ENCODE peak calls at places on chromosomes 1 and 21, in ten cellular contexts. V is left cardiac atrium; Q is globus pallidus; R is HS-5; K is ELR; F is stimulated activated CD4-positive, alpha-beta T cell treated with anti-CD3 and anti-CD28 coated beads, Interleukin-12 subunit alpha, Interleukin-12 subunit beta, amount 100 ng/mL, for 4 hours; C is Panc1; E is stimulated activated CD8-positive, alpha-beta memory T cell treated with anti-CD3 and anti-CD28 coated beads, Interleukin-2, amount 100 ng/mL, for 1 hour; T is HFFc6; B is EL. W is an unnamed sample.

GRCh38 chr1:61208815-61209214 is 126.5 kb downstream of the NFIA start:
- DNase-seq in V (no peak), Q (no peak), R (no peak), K (no peak), F (no peak), C (no peak), E (no peak), T (no peak), B (no peak), W (no peak)

GRCh38 chr1:246492611-246493245 is 14.4 kb downstream of the SMYD3 start:
- DNase-seq in V (peak), Q (peak), R (peak), K (peak), F (peak), C (peak), E (no peak), T (peak), B (peak), W (no peak)

GRCh38 chr1:205915354-205915990 is 27.8 kb downstream of the SLC26A9 start:
- DNase-seq in V (no peak), Q (no peak), R (no peak), K (no peak), F (no peak), C (no peak), E (no peak), T (no peak), B (no peak), W (no peak)

GRCh38 chr21:36164427-36164784 is 7.8 kb downstream of the DOP1B start:
- DNase-seq in V (no peak), Q (no peak), R (no peak), K (no peak), F (no peak), C (no peak), E (no peak), T (no peak), B (no peak), W (no peak)

GRCh38 chr1:30786264-30786991 is 28.9 kb upstream of the LAPTM5 start:
- DNase-seq in V (peak), Q (peak), R (no peak), K (no peak), F (no peak), C (no peak), E (no peak), T (no peak), B (no peak), W (no peak)

GRCh38 chr1:16915627-16915973 is 6.1 kb upstream of the CROCC start:
- DNase-seq in V (no peak), Q (peak), R (no peak), K (peak), F (no peak), C (no peak), E (no peak), T (no peak), B (no peak), W (no peak)

GRCh38 chr21:31201548-31201947 is 142.5 kb downstream of the TIAM1 start:
- DNase-seq in V (peak), Q (peak), R (peak), K (no peak), F (no peak), C (no peak), E (no peak), T (no peak), B (no peak), W (no peak)

GRCh38 chr1:92832537-92833160 is 809 bp downstream of the RPL5 start:
- DNase-seq in V (no peak), Q (no peak), R (no peak), K (no peak), F (no peak), C (no peak), E (no peak), T (no peak), B (no peak), W (no peak)

GRCh38 chr1:154553056-154553822 is 5.2 kb downstream of the UBE2Q1 start:
- DNase-seq in V (no peak), Q (no peak), R (no peak), K (no peak), F (no peak), C (no peak), E (no peak), T (no peak), B (no peak), W (no peak)

GRCh38 chr1:9033363-9033762 is 7.1 kb upstream of the SLC2A7 start:
- DNase-seq in V (no peak), Q (no peak), R (no peak), K (no peak), F (no peak), C (no peak), E (no peak), T (no peak), B (no peak), W (no peak)

GRCh38 chr1:228734881-228735801 is at the start of gene RHOU:
- DNase-seq in V (peak), Q (peak), R (peak), K (peak), F (peak), C (no peak), E (peak), T (no peak), B (peak), W (peak)

GRCh38 chr1:118340928-118341905 is 156.2 kb upstream of the SPAG17 start:
- DNase-seq in V (no peak), Q (no peak), R (no peak), K (no peak), F (no peak), C (no peak), E (no peak), T (no peak), B (peak), W (no peak)

GRCh38 chr1:235669277-235669676 is 19.7 kb upstream of the GNG4 start:
- DNase-seq in V (no peak), Q (no peak), R (no peak), K (no peak), F (no peak), C (no peak), E (no peak), T (no peak), B (no peak), W (no peak)

GRCh38 chr1:20366076-20366765 is 75.5 kb downstream of the VWA5B1 start:
- DNase-seq in V (peak), Q (no peak), R (no peak), K (no peak), F (no peak), C (no peak), E (no peak), T (no peak), B (no peak), W (no peak)

GRCh38 chr1:98130406-98130805 is 209.6 kb upstream of the DPYD start:
- DNase-seq in V (no peak), Q (no peak), R (no peak), K (peak), F (no peak), C (no peak), E (no peak), T (no peak), B (no peak), W (no peak)

GRCh38 chr1:3066250-3066711 is 2.7 kb upstream of the PRDM16 start:
- DNase-seq in V (peak), Q (no peak), R (no peak), K (no peak), F (no peak), C (no peak), E (no peak), T (peak), B (no peak), W (no peak)

GRCh38 chr1:93625582-93626327 is 55.9 kb downstream of the BCAR3 start:
- DNase-seq in V (peak), Q (no peak), R (peak), K (peak), F (no peak), C (no peak), E (no peak), T (peak), B (peak), W (no peak)

GRCh38 chr1:147225193-147225730 is at the start of gene FMO5:
- DNase-seq in V (peak), Q (peak), R (no peak), K (peak), F (peak), C (no peak), E (no peak), T (no peak), B (peak), W (peak)

W was measured in GM12891.